ENCODE peak calls at places on chromosomes 4 and X, in five cellular contexts. U, T, H, O and C are unnamed samples.

GRCh38 chr4:70838400-70838971 is 1.2 kb downstream of the GRSF1 start:
- DNase-seq in T (peak), O (no peak), U (peak), H (no peak), C (no peak)

GRCh38 chr4:40423735-40424134 is 88.6 kb downstream of the CHRNA9 start:
- DNase-seq in T (peak), U (no peak), H (no peak), O (no peak), C (no peak)

GRCh38 chrX:118773782-118774181 is 46.4 kb downstream of the IL13RA1 start:
- DNase-seq in T (no peak), O (no peak), H (no peak), U (no peak), C (no peak)

GRCh38 chr4:159191989-159192388 is 89.1 kb downstream of the RAPGEF2 start:
- DNase-seq in O (no peak), U (peak), H (no peak), T (peak), C (no peak)

GRCh38 chr4:153111426-153112070 is 92.7 kb upstream of the TRIM2 start:
- DNase-seq in T (no peak), U (no peak), H (no peak), O (no peak), C (no peak)

GRCh38 chr4:2962099-2962455 is 1.1 kb downstream of the NOP14 start:
- DNase-seq in U (no peak), O (no peak), T (no peak), H (no peak), C (no peak)

GRCh38 chr4:169225058-169225751 is 45.6 kb downstream of the SH3RF1 start:
- DNase-seq in H (no peak), U (peak), T (peak), O (no peak), C (no peak)

GRCh38 chr4:123546661-123547060 is 150.1 kb downstream of the SPRY1 start:
- DNase-seq in O (no peak), T (no peak), H (peak), U (no peak), C (no peak)

GRCh38 chr4:40283968-40284367 is 51.2 kb upstream of the CHRNA9 start:
- DNase-seq in H (no peak), O (no peak), T (no peak), U (peak), C (no peak)

DNA sequence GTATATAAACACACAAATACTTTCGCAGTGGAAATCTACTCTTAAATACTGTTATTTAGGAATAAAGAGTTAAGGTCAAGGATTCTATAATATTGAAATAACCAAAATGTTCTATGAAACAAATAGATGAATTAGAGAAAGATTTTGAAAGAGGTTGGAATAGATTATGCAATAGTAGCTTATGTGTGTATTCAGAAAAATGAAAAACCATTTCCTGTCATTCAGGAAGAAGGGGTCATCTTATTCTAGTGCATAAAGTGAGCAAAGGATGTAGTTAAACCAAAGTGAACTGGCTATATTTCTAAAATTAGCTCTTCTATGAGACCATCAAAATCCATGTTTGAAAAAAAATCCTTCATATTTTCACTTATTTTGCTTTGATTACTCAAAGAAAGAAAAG is 30.0 kb upstream of the MYOZ2 start:
- DNase-seq in H (no peak), T (no peak), U (no peak), O (no peak), C (no peak)
- TF ChIP-seq USF2 in H (no peak), T (no peak), U (no peak), O (no peak), C (no peak)

GRCh38 chr4:172547724-172548123 is 620.9 kb upstream of the GALNT7 start:
- DNase-seq in T (no peak), O (no peak), U (no peak), H (no peak), C (no peak)
- TF ChIP-seq USF2 in T (no peak), O (no peak), U (no peak), H (no peak), C (no peak)

GRCh38 chrX:150692837-150693781 is at the start of gene MTMR1:
- DNase-seq in O (no peak), H (no peak), U (peak), T (no peak), C (no peak)
- TF ChIP-seq USF2 in O (no peak), H (no peak), U (no peak), T (no peak), C (no peak)

GRCh38 chrX:96883608-96884007 is at the start of gene RPA4:
- DNase-seq in U (no peak), H (no peak), O (no peak), T (no peak), C (no peak)
- TF ChIP-seq USF2 in U (no peak), H (no peak), O (no peak), T (no peak), C (no peak)

DNA sequence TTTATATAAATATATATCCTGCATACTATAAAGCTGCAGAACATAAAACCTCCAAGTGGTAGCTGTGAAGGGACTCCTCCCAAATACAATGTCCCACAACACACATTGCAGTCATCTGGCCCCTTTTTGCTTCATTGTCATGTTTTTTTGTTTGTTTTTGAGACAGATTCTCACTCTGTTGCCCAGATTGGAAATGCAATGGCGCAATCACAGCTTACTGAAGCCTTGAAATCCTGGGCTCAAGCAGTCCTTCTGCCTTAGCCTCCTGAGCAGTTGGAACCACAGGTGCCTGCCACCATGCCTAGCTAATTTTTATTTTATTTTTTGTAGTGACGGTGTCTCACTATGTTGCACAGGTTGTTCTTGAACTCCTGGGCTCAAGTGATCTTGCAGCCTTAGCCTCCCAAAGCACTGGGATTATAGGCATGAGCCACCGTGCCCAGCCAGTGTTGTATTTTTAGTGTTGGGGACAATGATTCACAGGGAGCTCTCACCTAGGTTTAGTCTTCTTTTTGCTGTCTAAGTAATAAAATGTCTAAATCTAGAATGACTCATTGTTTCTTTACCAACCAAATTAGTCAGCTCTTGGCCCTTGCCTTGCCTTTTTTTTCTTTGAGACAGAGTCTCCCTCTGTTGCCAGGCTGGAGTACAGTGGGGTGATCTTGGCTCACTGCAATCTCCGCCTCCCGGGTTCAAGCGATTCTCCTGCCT is 24.0 kb upstream of the XIAP start:
- DNase-seq in O (no peak), T (peak), H (no peak), U (peak), C (no peak)
- TF ChIP-seq USF2 in O (no peak), T (no peak), H (no peak), U (no peak), C (no peak)